ENCODE peak calls at places on chromosomes 1 and 21, in ten cellular contexts. Z, T, I, V, P, O, H, K, L and E are unnamed samples.

GRCh38 chr21:17238468-17238867 is 274.4 kb upstream of the CXADR start:
- DNase-seq in T (no peak), P (no peak), I (no peak), K (no peak), V (no peak), O (no peak), L (no peak), H (no peak), Z (no peak), E (no peak)

GRCh38 chr1:108068141-108068540 is 103.2 kb upstream of the VAV3 start:
- DNase-seq in L (no peak), I (no peak), T (no peak), O (no peak), P (no peak), K (no peak), H (peak), Z (no peak), V (no peak), E (no peak)

GRCh38 chr1:57058652-57059501 is 93.1 kb upstream of the C8B start:
- DNase-seq in L (no peak), T (no peak), Z (peak), V (no peak), O (no peak), K (no peak), H (no peak), P (no peak), I (peak), E (no peak)

GRCh38 chr21:43020771-43021170 is 46.4 kb downstream of the PKNOX1 start:
- DNase-seq in Z (no peak), T (no peak), O (no peak), I (no peak), K (no peak), V (no peak), P (no peak), L (no peak), H (no peak), E (no peak)

GRCh38 chr1:155008015-155008941 is 5.7 kb downstream of the ZBTB7B start:
- DNase-seq in K (no peak), P (no peak), V (no peak), H (no peak), I (no peak), O (no peak), T (no peak), L (no peak), Z (no peak), E (no peak)

GRCh38 chr1:30588311-30589073 is 134.9 kb downstream of the MATN1 start:
- DNase-seq in V (no peak), P (no peak), Z (no peak), H (no peak), K (no peak), O (no peak), I (no peak), L (no peak), T (no peak), E (no peak)

GRCh38 chr1:84208935-84209334 is 64.9 kb downstream of the PRKACB start:
- DNase-seq in L (no peak), H (no peak), T (no peak), V (no peak), O (no peak), P (peak), Z (no peak), K (no peak), I (no peak), E (no peak)

GRCh38 chr21:44931501-44932365 is 8.1 kb upstream of the SLX9 start:
- DNase-seq in V (no peak), I (no peak), T (no peak), K (no peak), H (no peak), P (peak), Z (no peak), L (no peak), O (no peak), E (no peak)

GRCh38 chr1:22827666-22828065 is 117.0 kb downstream of the EPHB2 start:
- DNase-seq in H (no peak), O (no peak), L (no peak), P (no peak), K (no peak), V (no peak), Z (no peak), T (no peak), I (no peak), E (no peak)

GRCh38 chr1:44327679-44328491 is 27.2 kb downstream of the ERI3 start:
- DNase-seq in P (peak), T (peak), L (peak), Z (no peak), K (no peak), I (peak), H (peak), O (peak), V (peak), E (peak)

GRCh38 chr1:245052258-245052657 is 102.5 kb upstream of the KIF26B start:
- DNase-seq in V (no peak), P (no peak), K (no peak), O (no peak), H (no peak), T (no peak), I (no peak), Z (no peak), L (no peak), E (no peak)

GRCh38 chr1:68651115-68651514 is 154.2 kb upstream of the DEPDC1 start:
- DNase-seq in K (no peak), T (no peak), I (no peak), Z (no peak), O (no peak), P (no peak), H (no peak), V (no peak), L (no peak), E (no peak)

GRCh38 chr1:33346921-33347649 is 26.2 kb upstream of the A3GALT2 start:
- DNase-seq in L (peak), I (peak), P (peak), T (no peak), K (no peak), V (no peak), H (peak), Z (no peak), O (peak), E (peak)

GRCh38 chr21:37153193-37153934 is 80.3 kb downstream of the TTC3 start:
- DNase-seq in L (peak), Z (no peak), O (peak), P (no peak), I (no peak), T (no peak), K (no peak), V (no peak), H (peak), E (no peak)

GRCh38 chr21:45612096-45613019 is 31.2 kb upstream of the PCBP3 start:
- DNase-seq in L (peak), P (peak), V (no peak), Z (no peak), H (peak), O (peak), T (peak), I (no peak), K (peak), E (no peak)

GRCh38 chr1:1941211-1941841 is 22.2 kb upstream of the TMEM52 start:
- DNase-seq in T (no peak), K (no peak), V (no peak), Z (no peak), I (no peak), O (no peak), H (no peak), L (no peak), P (no peak), E (no peak)

GRCh38 chr1:188355847-188356246 is 1527.1 kb downstream of the PLA2G4A start:
- DNase-seq in L (no peak), P (no peak), H (no peak), Z (no peak), V (no peak), K (no peak), O (no peak), I (no peak), T (no peak), E (no peak)

GRCh38 chr1:53384796-53385195 is 56.9 kb upstream of the LRP8 start:
- DNase-seq in I (no peak), K (no peak), Z (no peak), T (no peak), P (no peak), H (no peak), O (no peak), V (no peak), L (no peak), E (no peak)